ENCODE peak calls at places on chromosomes 4 and X, in six cellular contexts. One of them, this sample, is unnamed.
A peak's percentile ranks its signal among the peaks of the same experiment; 100 is the strongest.

GRCh38 chr4:7144374-7145290 is 47.7 kb upstream of the SORCS2 start:
- DNase-seq in A549: no peak
- DNase-seq in activated naive CD8-positive, alpha-beta T cell treated with anti-CD3 and anti-CD28 coated beads, Interleukin-2, amount 50 U/mL, for 16 hours: no peak
- DNase-seq in activated CD4-positive, alpha-beta T cell treated with anti-CD3 and anti-CD28 coated beads, Interleukin-2, amount 50 U/mL, for 24 hours: no peak
- DNase-seq in HTR-8/SVneo: no peak
- DNase-seq in uterus: no peak
- DNase-seq in this sample: no peak

GRCh38 chrX:3994315-3994714 is 280.9 kb upstream of the PRKX start:
- DNase-seq in A549: no peak
- DNase-seq in activated naive CD8-positive, alpha-beta T cell treated with anti-CD3 and anti-CD28 coated beads, Interleukin-2, amount 50 U/mL, for 16 hours: no peak
- DNase-seq in activated CD4-positive, alpha-beta T cell treated with anti-CD3 and anti-CD28 coated beads, Interleukin-2, amount 50 U/mL, for 24 hours: no peak
- DNase-seq in HTR-8/SVneo: no peak
- DNase-seq in uterus: no peak
- DNase-seq in this sample: no peak

GRCh38 chr4:26085581-26085980 is 171.6 kb downstream of the SMIM20 start:
- DNase-seq in A549: no peak
- DNase-seq in activated naive CD8-positive, alpha-beta T cell treated with anti-CD3 and anti-CD28 coated beads, Interleukin-2, amount 50 U/mL, for 16 hours: no peak
- DNase-seq in activated CD4-positive, alpha-beta T cell treated with anti-CD3 and anti-CD28 coated beads, Interleukin-2, amount 50 U/mL, for 24 hours: no peak
- DNase-seq in HTR-8/SVneo: no peak
- DNase-seq in uterus: no peak
- DNase-seq in this sample: no peak

GRCh38 chr4:143404555-143404954 is 67.9 kb downstream of the GAB1 start:
- DNase-seq in A549: no peak
- DNase-seq in activated naive CD8-positive, alpha-beta T cell treated with anti-CD3 and anti-CD28 coated beads, Interleukin-2, amount 50 U/mL, for 16 hours: no peak
- DNase-seq in activated CD4-positive, alpha-beta T cell treated with anti-CD3 and anti-CD28 coated beads, Interleukin-2, amount 50 U/mL, for 24 hours: no peak
- DNase-seq in HTR-8/SVneo: no peak
- DNase-seq in uterus: no peak
- DNase-seq in this sample: no peak

GRCh38 chr4:89248879-89249281 is 58.7 kb downstream of the GPRIN3 start:
- DNase-seq in A549: no peak
- DNase-seq in activated naive CD8-positive, alpha-beta T cell treated with anti-CD3 and anti-CD28 coated beads, Interleukin-2, amount 50 U/mL, for 16 hours: no peak
- DNase-seq in activated CD4-positive, alpha-beta T cell treated with anti-CD3 and anti-CD28 coated beads, Interleukin-2, amount 50 U/mL, for 24 hours: no peak
- DNase-seq in HTR-8/SVneo: no peak
- DNase-seq in uterus: no peak
- DNase-seq in this sample: no peak

GRCh38 chr4:94757192-94758140 is at the start of gene BMPR1B:
- DNase-seq in A549: no peak
- DNase-seq in activated naive CD8-positive, alpha-beta T cell treated with anti-CD3 and anti-CD28 coated beads, Interleukin-2, amount 50 U/mL, for 16 hours: no peak
- DNase-seq in activated CD4-positive, alpha-beta T cell treated with anti-CD3 and anti-CD28 coated beads, Interleukin-2, amount 50 U/mL, for 24 hours: no peak
- DNase-seq in HTR-8/SVneo: peak; percentile 3
- DNase-seq in uterus: peak; percentile 14
- DNase-seq in this sample: no peak

GRCh38 chr4:147683172-147683571 is 791 bp downstream of the PRMT9 start:
- DNase-seq in A549: no peak
- DNase-seq in activated naive CD8-positive, alpha-beta T cell treated with anti-CD3 and anti-CD28 coated beads, Interleukin-2, amount 50 U/mL, for 16 hours: no peak
- DNase-seq in activated CD4-positive, alpha-beta T cell treated with anti-CD3 and anti-CD28 coated beads, Interleukin-2, amount 50 U/mL, for 24 hours: peak; percentile 5
- DNase-seq in HTR-8/SVneo: no peak
- DNase-seq in uterus: peak; percentile 29
- DNase-seq in this sample: no peak

GRCh38 chrX:133586443-133586842 is 171.2 kb upstream of the GPC4 start:
- DNase-seq in A549: no peak
- DNase-seq in activated naive CD8-positive, alpha-beta T cell treated with anti-CD3 and anti-CD28 coated beads, Interleukin-2, amount 50 U/mL, for 16 hours: no peak
- DNase-seq in activated CD4-positive, alpha-beta T cell treated with anti-CD3 and anti-CD28 coated beads, Interleukin-2, amount 50 U/mL, for 24 hours: no peak
- DNase-seq in HTR-8/SVneo: no peak
- DNase-seq in uterus: no peak
- DNase-seq in this sample: no peak

GRCh38 chrX:1112321-1112720 is 100.1 kb downstream of the CRLF2 start:
- DNase-seq in A549: no peak
- DNase-seq in activated naive CD8-positive, alpha-beta T cell treated with anti-CD3 and anti-CD28 coated beads, Interleukin-2, amount 50 U/mL, for 16 hours: no peak
- DNase-seq in activated CD4-positive, alpha-beta T cell treated with anti-CD3 and anti-CD28 coated beads, Interleukin-2, amount 50 U/mL, for 24 hours: no peak
- DNase-seq in HTR-8/SVneo: no peak
- DNase-seq in uterus: no peak
- DNase-seq in this sample: no peak

GRCh38 chrX:69203367-69204037 is 38.2 kb upstream of the PJA1 start:
- DNase-seq in A549: no peak
- DNase-seq in activated naive CD8-positive, alpha-beta T cell treated with anti-CD3 and anti-CD28 coated beads, Interleukin-2, amount 50 U/mL, for 16 hours: no peak
- DNase-seq in activated CD4-positive, alpha-beta T cell treated with anti-CD3 and anti-CD28 coated beads, Interleukin-2, amount 50 U/mL, for 24 hours: no peak
- DNase-seq in HTR-8/SVneo: no peak
- DNase-seq in uterus: no peak
- DNase-seq in this sample: no peak

This sample was measured in Panc1.